ENCODE peak calls at places on chromosomes 2 and 18, in four cellular contexts. Y is K562, V is HepG2, D is SK-N-SH. G is an unnamed sample.

GRCh38 chr18:58867281-58867961 is 2.7 kb downstream of the ZNF532 start:
- DNase-seq in Y (no peak), V (no peak), D (no peak), G (peak; percentile 80)

GRCh38 chr2:216059233-216059834 is 22.3 kb downstream of the PECR start:
- DNase-seq in Y (peak; percentile 18), V (no peak), D (no peak), G (no peak)

GRCh38 chr2:174259981-174260380 is 11.6 kb upstream of the OLA1 start:
- DNase-seq in Y (no peak), V (no peak), D (no peak), G (no peak)

GRCh38 chr2:240925576-240926515 is 19.7 kb downstream of the CROCC2 start:
- DNase-seq in Y (no peak), V (no peak), D (peak; percentile 34), G (peak; percentile 11)

GRCh38 chr2:85766214-85766613 is 12.4 kb downstream of the ATOH8 start:
- DNase-seq in Y (no peak), V (no peak), D (no peak), G (no peak)

GRCh38 chr2:135190799-135191198 is 138.7 kb downstream of the RAB3GAP1 start:
- DNase-seq in Y (no peak), V (no peak), D (no peak), G (no peak)

GRCh38 chr18:8996771-8997432 is 105.6 kb upstream of the NDUFV2 start:
- DNase-seq in Y (no peak), V (no peak), D (no peak), G (no peak)

GRCh38 chr2:30512243-30512866 is 65.3 kb downstream of the LCLAT1 start:
- DNase-seq in Y (no peak), V (no peak), D (no peak), G (no peak)

GRCh38 chr2:68594674-68595492 is 48.5 kb upstream of the PROKR1 start:
- DNase-seq in Y (peak; percentile 75), V (peak; percentile 70), D (peak; percentile 48), G (peak; percentile 59)

GRCh38 chr2:39524756-39525635 is 87.9 kb upstream of the MAP4K3 start:
- DNase-seq in Y (no peak), V (no peak), D (no peak), G (no peak)

GRCh38 chr2:21821697-21822227 is 698.0 kb downstream of the TDRD15 start:
- DNase-seq in Y (no peak), V (no peak), D (no peak), G (no peak)

GRCh38 chr2:119482481-119483394 is 41.5 kb downstream of the SCTR start:
- DNase-seq in Y (no peak), V (no peak), D (peak; percentile 71), G (no peak)

GRCh38 chr2:72695676-72696075 is 130.2 kb downstream of the EXOC6B start:
- DNase-seq in Y (no peak), V (no peak), D (no peak), G (no peak)

GRCh38 chr2:38013158-38013752 is 62.7 kb downstream of the CYP1B1 start:
- DNase-seq in Y (no peak), V (no peak), D (no peak), G (no peak)

GRCh38 chr2:47783491-47784330 is 766 bp downstream of the MSH6 start:
- DNase-seq in Y (peak; percentile 86), V (peak; percentile 60), D (peak; percentile 98), G (peak; percentile 84)

GRCh38 chr18:48621240-48621639 is 82.4 kb downstream of the CTIF start:
- DNase-seq in Y (no peak), V (no peak), D (no peak), G (no peak)

GRCh38 chr18:50853863-50854271 is 25.1 kb upstream of the ME2 start:
- DNase-seq in Y (no peak), V (peak; percentile 51), D (no peak), G (no peak)

GRCh38 chr2:105517814-105518705 is 119.2 kb upstream of the FHL2 start:
- DNase-seq in Y (no peak), V (no peak), D (peak; percentile 38), G (no peak)

GRCh38 chr2:177058747-177059146 is 153.8 kb upstream of the HNRNPA3 start:
- DNase-seq in Y (no peak), V (no peak), D (no peak), G (no peak)

GRCh38 chr2:150234787-150235512 is 252.5 kb downstream of the RND3 start:
- DNase-seq in Y (no peak), V (no peak), D (no peak), G (no peak)

GRCh38 chr18:9575558-9575957 is 38.8 kb downstream of the PPP4R1 start:
- DNase-seq in Y (peak; percentile 70), V (peak; percentile 95), D (peak; percentile 42), G (peak; percentile 65)

GRCh38 chr2:172783091-172783898 is 47.6 kb downstream of the RAPGEF4 start:
- DNase-seq in Y (no peak), V (peak; percentile 45), D (peak; percentile 31), G (no peak)

GRCh38 chr2:233059797-233060499 is at the start of gene INPP5D:
- DNase-seq in Y (no peak), V (peak; percentile 59), D (no peak), G (no peak)

GRCh38 chr2:169478339-169478738 is 955 bp upstream of the BBS5 start:
- DNase-seq in Y (no peak), V (peak; percentile 28), D (no peak), G (no peak)

GRCh38 chr2:16487686-16488085 is 177.9 kb downstream of the CYRIA start:
- DNase-seq in Y (no peak), V (peak; percentile 34), D (peak; percentile 73), G (no peak)

GRCh38 chr2:96923810-96924774 is 54.2 kb upstream of the SEMA4C start:
- DNase-seq in Y (peak; percentile 77), V (no peak), D (no peak), G (no peak)

GRCh38 chr18:49716035-49716434 is 97.3 kb downstream of the ACAA2 start:
- DNase-seq in Y (no peak), V (no peak), D (no peak), G (no peak)

GRCh38 chr2:10305715-10306114 is 3.0 kb downstream of the HPCAL1 start:
- DNase-seq in Y (no peak), V (peak; percentile 60), D (no peak), G (peak; percentile 55)

GRCh38 chr18:56368066-56368465 is 270.3 kb downstream of the TXNL1 start:
- DNase-seq in Y (no peak), V (no peak), D (no peak), G (no peak)

GRCh38 chr2:148021059-148021985 is at the start of gene MBD5:
- DNase-seq in Y (peak; percentile 17), V (peak; percentile 35), D (peak; percentile 26), G (peak; percentile 49)

GRCh38 chr2:58133395-58133794 is 86.8 kb downstream of the VRK2 start:
- DNase-seq in Y (no peak), V (no peak), D (no peak), G (no peak)

GRCh38 chr2:218311543-218311884 is 19.2 kb upstream of the TMBIM1 start:
- DNase-seq in Y (no peak), V (no peak), D (no peak), G (no peak)

GRCh38 chr18:46719388-46719787 is 37.5 kb downstream of the ST8SIA5 start:
- DNase-seq in Y (no peak), V (no peak), D (no peak), G (no peak)

GRCh38 chr2:165185633-165186032 is 18.2 kb downstream of the SCN3A start:
- DNase-seq in Y (no peak), V (no peak), D (no peak), G (no peak)

GRCh38 chr2:12759248-12759647 is 42.5 kb downstream of the TRIB2 start:
- DNase-seq in Y (no peak), V (no peak), D (no peak), G (no peak)

GRCh38 chr2:150410809-150411208 is 76.7 kb downstream of the RND3 start:
- DNase-seq in Y (no peak), V (peak; percentile 35), D (no peak), G (peak; percentile 20)

GRCh38 chr2:127096280-127096679 is 10.7 kb downstream of the BIN1 start:
- DNase-seq in Y (no peak), V (no peak), D (no peak), G (no peak)

GRCh38 chr2:101295895-101296294 is 12.6 kb downstream of the RNF149 start:
- DNase-seq in Y (no peak), V (no peak), D (no peak), G (no peak)

GRCh38 chr2:120436460-120436739 is 90.5 kb downstream of the INHBB start:
- DNase-seq in Y (no peak), V (no peak), D (no peak), G (no peak)

GRCh38 chr2:17684008-17684407 is 69.6 kb downstream of the SMC6 start:
- DNase-seq in Y (no peak), V (no peak), D (no peak), G (no peak)
- TF ChIP-seq FOXJ3 in Y (no peak), V (no peak), D (no peak), G (no peak)

GRCh38 chr2:112625474-112626114 is 20.1 kb upstream of the SLC20A1 start:
- DNase-seq in Y (no peak), V (no peak), D (no peak), G (no peak)

GRCh38 chr2:112623913-112624777 is 21.6 kb upstream of the SLC20A1 start:
- DNase-seq in Y (peak; percentile 45), V (no peak), D (no peak), G (no peak)

GRCh38 chr2:112627060-112628040 is 18.4 kb upstream of the SLC20A1 start:
- DNase-seq in Y (no peak), V (no peak), D (no peak), G (no peak)

GRCh38 chr2:112629224-112629623 is 16.5 kb upstream of the SLC20A1 start:
- DNase-seq in Y (no peak), V (no peak), D (no peak), G (no peak)

DNA sequence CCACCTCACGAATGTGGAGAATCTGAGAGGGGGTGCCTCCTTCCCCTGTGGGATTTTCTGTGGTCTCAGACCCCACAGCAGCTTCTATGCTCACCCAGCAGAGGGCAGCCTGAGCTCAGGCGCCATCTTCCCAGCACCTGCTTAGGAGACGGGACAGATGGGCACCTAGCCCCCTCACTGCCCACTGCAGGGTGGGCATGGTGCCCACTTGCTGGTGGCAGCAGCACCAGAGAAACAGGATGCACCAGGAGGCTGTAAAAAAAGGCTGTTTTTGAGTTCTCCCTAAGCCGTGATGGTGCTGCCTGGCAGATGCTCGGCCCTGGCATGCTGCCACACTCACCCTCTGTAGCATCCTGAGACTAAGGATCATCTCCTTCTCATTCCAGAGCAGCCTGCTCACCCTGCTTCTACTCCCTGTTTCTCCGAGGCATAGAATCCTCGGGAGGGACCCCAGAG is 19.1 kb upstream of the SLC20A1 start:
- DNase-seq in Y (peak; percentile 52), V (peak; percentile 41), D (peak; percentile 79), G (peak; percentile 55)
- TF ChIP-seq FOXJ3 in Y (no peak), V (peak; percentile 31), D (no peak), G (no peak)

DNA sequence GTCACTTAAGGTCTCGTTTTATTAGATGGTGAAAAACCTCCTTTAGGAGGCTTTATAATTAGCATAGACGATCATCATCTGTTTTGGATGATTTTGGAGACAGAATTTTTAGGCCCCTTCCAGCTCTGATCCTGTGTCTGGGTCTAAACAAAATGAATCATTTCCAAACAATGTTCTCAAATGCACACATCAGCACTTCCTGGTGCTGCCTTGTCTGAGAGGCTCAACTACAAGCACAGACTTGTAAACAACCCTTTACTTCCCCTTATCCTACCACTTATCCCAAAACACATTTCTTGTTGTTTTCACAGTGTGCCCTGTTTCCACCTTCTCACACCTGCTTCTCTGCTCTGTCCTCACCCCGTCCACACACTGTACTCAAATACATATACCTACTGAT is 71.3 kb upstream of the COL3A1 start:
- DNase-seq in Y (no peak), V (no peak), D (no peak), G (no peak)
- TF ChIP-seq FOXJ3 in Y (no peak), V (no peak), D (no peak), G (no peak)

GRCh38 chr2:73920577-73921545 is 5.8 kb upstream of the DGUOK start:
- DNase-seq in Y (peak; percentile 87), V (peak; percentile 55), D (peak; percentile 62), G (peak; percentile 85)
- TF ChIP-seq FOXJ3 in Y (no peak), V (no peak), D (no peak), G (no peak)

G was measured in WTC11.